ENCODE peak calls at places on chromosome 2, in seven cellular contexts. V is stimulated activated CD4-positive, alpha-beta T cell treated with anti-CD3 and anti-CD28 coated beads, Interleukin-2, amount 100 ng/mL, for 48 hours; D is midbrain; H is activated CD4-positive, alpha-beta T cell treated with anti-CD3 and anti-CD28 coated beads for 1 hour; N is lung microvascular endothelial cell; Q is AG20443; O is Caki2. L is an unnamed sample.

GRCh38 chr2:227147023-227147422 is 17.0 kb downstream of the COL4A4 start:
- DNase-seq in H (no peak), V (no peak), O (no peak), N (no peak), D (no peak), Q (no peak), L (no peak)

GRCh38 chr2:30688956-30689401 is 118.3 kb downstream of the CAPN13 start:
- DNase-seq in H (no peak), D (no peak), O (no peak), N (no peak), Q (no peak), V (no peak), L (no peak)

GRCh38 chr2:51995293-51995692 is 963.4 kb upstream of the NRXN1 start:
- DNase-seq in O (no peak), V (no peak), D (no peak), N (no peak), H (no peak), Q (no peak), L (no peak)

GRCh38 chr2:153165021-153165420 is 313.5 kb downstream of the RPRM start:
- DNase-seq in Q (no peak), D (no peak), N (no peak), H (no peak), O (no peak), V (no peak), L (no peak)

GRCh38 chr2:180279581-180279980 is 272.5 kb upstream of the CWC22 start:
- DNase-seq in Q (no peak), H (no peak), D (no peak), V (no peak), N (no peak), O (no peak), L (no peak)

GRCh38 chr2:20632446-20632990 is 18.4 kb downstream of the HS1BP3 start:
- DNase-seq in O (no peak), D (no peak), Q (no peak), H (no peak), V (no peak), N (no peak), L (no peak)

GRCh38 chr2:183224933-183225332 is 100.7 kb downstream of the NUP35 start:
- DNase-seq in O (no peak), H (no peak), D (no peak), V (no peak), Q (peak), N (peak), L (no peak)

GRCh38 chr2:222076978-222077690 is 221.7 kb downstream of the PAX3 start:
- DNase-seq in H (no peak), N (no peak), Q (no peak), O (no peak), D (no peak), V (no peak), L (no peak)

GRCh38 chr2:174117951-174118930 is 130.1 kb downstream of the OLA1 start:
- DNase-seq in H (no peak), N (peak), D (no peak), Q (peak), O (no peak), V (no peak), L (no peak)

GRCh38 chr2:54384301-54385035 is 71.7 kb upstream of the SPTBN1 start:
- DNase-seq in N (no peak), H (no peak), V (no peak), D (peak), Q (no peak), O (no peak), L (peak)

GRCh38 chr2:54818226-54818625 is 94.8 kb downstream of the EML6 start:
- DNase-seq in Q (no peak), D (no peak), V (no peak), N (no peak), H (no peak), O (no peak), L (no peak)

L was measured in putamen.